ENCODE peak calls at places on chromosomes 12 and 14, in four cellular contexts. Z, S, L and D are unnamed samples.

GRCh38 chr12:31951008-31951407 is 8.2 kb upstream of the RESF1 start:
- DNase-seq in L (no peak), S (no peak), Z (no peak), D (no peak)

GRCh38 chr12:18462437-18462836 is 201.1 kb downstream of the PIK3C2G start:
- DNase-seq in S (no peak), Z (no peak), L (peak; percentile 88), D (no peak)

GRCh38 chr14:104709387-104710019 is 14.5 kb upstream of the ADSS1 start:
- DNase-seq in S (no peak), Z (no peak), L (no peak), D (no peak)

GRCh38 chr14:94174622-94175402 is 690 bp downstream of the PPP4R4 start:
- DNase-seq in L (no peak), Z (no peak), S (peak; percentile 28), D (no peak)

GRCh38 chr14:104349950-104350349 is 211.6 kb downstream of the KIF26A start:
- DNase-seq in S (peak; percentile 2), Z (no peak), L (no peak), D (no peak)

GRCh38 chr14:24879661-24880381 is 170.1 kb downstream of the STXBP6 start:
- DNase-seq in Z (no peak), L (peak; percentile 42), S (no peak), D (no peak)

GRCh38 chr12:9331218-9331626 is 123.0 kb upstream of the PZP start:
- DNase-seq in S (peak; percentile 43), L (peak; percentile 63), Z (peak; percentile 38), D (peak; percentile 61)

GRCh38 chr12:4276524-4277204 is 3.1 kb downstream of the CCND2 start:
- DNase-seq in L (peak; percentile 95), S (peak; percentile 89), Z (peak; percentile 77), D (peak; percentile 85)

GRCh38 chr14:88729159-88729558 is 63.6 kb downstream of the EML5 start:
- DNase-seq in S (no peak), L (no peak), Z (no peak), D (no peak)

GRCh38 chr12:69130064-69130463 is 109.3 kb upstream of the CPSF6 start:
- DNase-seq in L (peak; percentile 45), S (no peak), Z (no peak), D (no peak)

GRCh38 chr12:71804505-71804904 is 35.1 kb upstream of the TBC1D15 start:
- DNase-seq in Z (no peak), S (no peak), L (no peak), D (no peak)

GRCh38 chr14:35992816-35993511 is 166.8 kb downstream of the BRMS1L start:
- DNase-seq in L (no peak), Z (no peak), S (no peak), D (no peak)

GRCh38 chr12:2922329-2922728 is 31.6 kb downstream of the TULP3 start:
- DNase-seq in Z (no peak), L (no peak), S (no peak), D (no peak)

GRCh38 chr12:95412826-95413311 is 61.1 kb upstream of the METAP2 start:
- DNase-seq in L (peak; percentile 67), S (no peak), Z (no peak), D (no peak)

GRCh38 chr12:95418142-95418541 is 55.8 kb upstream of the METAP2 start:
- DNase-seq in S (no peak), L (no peak), Z (no peak), D (no peak)

GRCh38 chr12:52566847-52567291 is 6.8 kb downstream of the KRT74 start:
- DNase-seq in S (no peak), L (no peak), Z (peak; percentile 29), D (no peak)

GRCh38 chr12:109581334-109581691 is 7.7 kb downstream of the MVK start:
- DNase-seq in S (no peak), L (no peak), Z (no peak), D (no peak)

GRCh38 chr12:70646850-70647249 is 9.6 kb upstream of the PTPRB start:
- DNase-seq in Z (no peak), L (peak; percentile 46), S (no peak), D (no peak)

GRCh38 chr14:65153101-65153500 is 50.8 kb upstream of the MAX start:
- DNase-seq in L (no peak), Z (no peak), S (peak; percentile 39), D (no peak)

GRCh38 chr14:105154476-105154871 is 14.1 kb downstream of the JAG2 start:
- DNase-seq in L (no peak), S (no peak), Z (no peak), D (no peak)

GRCh38 chr14:75049731-75050201 is 1.5 kb downstream of the MLH3 start:
- DNase-seq in Z (no peak), S (no peak), L (peak; percentile 33), D (no peak)

GRCh38 chr14:46988312-46988711 is 336.7 kb upstream of the RPL10L start:
- DNase-seq in S (no peak), L (no peak), Z (no peak), D (no peak)

GRCh38 chr12:110109037-110109836 is 14.9 kb upstream of the IFT81 start:
- DNase-seq in L (peak; percentile 98), S (peak; percentile 87), Z (no peak), D (peak; percentile 34)

GRCh38 chr12:105226219-105226618 is 9.8 kb downstream of the APPL2 start:
- DNase-seq in L (peak; percentile 90), S (peak; percentile 79), Z (no peak), D (no peak)

GRCh38 chr12:55745361-55746146 is 2.6 kb downstream of the GDF11 start:
- DNase-seq in Z (no peak), L (peak; percentile 50), S (no peak), D (no peak)

GRCh38 chr12:111773801-111774551 is 7.2 kb downstream of the ALDH2 start:
- DNase-seq in Z (no peak), L (peak; percentile 93), S (peak; percentile 87), D (peak; percentile 21)

GRCh38 chr14:38400751-38401150 is 144.9 kb upstream of the CLEC14A start:
- DNase-seq in L (no peak), Z (no peak), S (no peak), D (no peak)

GRCh38 chr14:24392327-24393098 is 6.3 kb upstream of the NYNRIN start:
- DNase-seq in L (peak; percentile 75), Z (no peak), S (no peak), D (no peak)

GRCh38 chr12:107448198-107448597 is 237.4 kb upstream of the PWP1 start:
- DNase-seq in Z (no peak), L (peak; percentile 16), S (no peak), D (peak; percentile 30)

GRCh38 chr14:94515426-94515825 is 6.2 kb upstream of the SERPINA12 start:
- DNase-seq in L (no peak), Z (no peak), S (no peak), D (no peak)

GRCh38 chr12:4133636-4134433 is 139.7 kb upstream of the CCND2 start:
- DNase-seq in L (no peak), S (no peak), Z (no peak), D (no peak)

GRCh38 chr14:57871487-57872080 is 5.7 kb upstream of the SLC35F4 start:
- DNase-seq in S (no peak), Z (no peak), L (peak; percentile 70), D (no peak)

GRCh38 chr14:89325299-89325883 is 91.6 kb downstream of the FOXN3 start:
- DNase-seq in L (no peak), Z (no peak), S (no peak), D (no peak)

GRCh38 chr12:77343291-77343690 is 277.9 kb upstream of the E2F7 start:
- DNase-seq in Z (no peak), S (no peak), L (peak; percentile 27), D (no peak)

GRCh38 chr12:108127654-108128053 is 1.4 kb upstream of the WSCD2 start:
- DNase-seq in L (no peak), Z (no peak), S (no peak), D (no peak)

GRCh38 chr12:22658214-22658613 is 33.2 kb downstream of the ETNK1 start:
- DNase-seq in Z (no peak), S (no peak), L (peak; percentile 39), D (no peak)

GRCh38 chr12:13727707-13728147 is 253.7 kb downstream of the GRIN2B start:
- DNase-seq in S (no peak), Z (no peak), L (no peak), D (peak; percentile 71)